ENCODE peak calls at places on chromosome X, in six cellular contexts. F, B, V, S, W and P are unnamed samples.
A peak's percentile ranks its signal among the peaks of the same experiment; 100 is the strongest.

GRCh38 chrX:16528620-16529019 is 121.3 kb upstream of the S100G start:
- DNase-seq in F (no peak), B (no peak), V (no peak), S (no peak), W (no peak), P (no peak)

GRCh38 chrX:107684956-107685385 is 56.7 kb downstream of the PRPS1 start:
- DNase-seq in F (peak; percentile 69), B (peak; percentile 72), V (peak; percentile 91), S (no peak), W (peak; percentile 62), P (peak; percentile 52)

GRCh38 chrX:40099046-40099968 is 1.5 kb upstream of the BCOR start:
- DNase-seq in F (no peak), B (peak; percentile 59), V (no peak), S (no peak), W (no peak), P (no peak)

GRCh38 chrX:15702488-15703371 is 35.3 kb upstream of the CA5B start:
- DNase-seq in F (no peak), B (no peak), V (no peak), S (no peak), W (no peak), P (no peak)

GRCh38 chrX:28847423-28847822 is 260.2 kb downstream of the IL1RAPL1 start:
- DNase-seq in F (no peak), B (no peak), V (no peak), S (no peak), W (peak; percentile 50), P (peak; percentile 1)

GRCh38 chrX:105662248-105662647 is 160.1 kb upstream of the NRK start:
- DNase-seq in F (no peak), B (no peak), V (no peak), S (no peak), W (no peak), P (peak; percentile 36)

GRCh38 chrX:80335062-80335830 is 85.0 kb upstream of the TENT5D start:
- DNase-seq in F (no peak), B (peak; percentile 62), V (peak; percentile 65), S (peak; percentile 17), W (no peak), P (peak; percentile 18)

GRCh38 chrX:78624884-78625283 is 34.2 kb downstream of the RTL3 start:
- DNase-seq in F (no peak), B (no peak), V (no peak), S (peak; percentile 28), W (no peak), P (peak; percentile 4)

GRCh38 chrX:119475389-119476101 is 7.3 kb downstream of the SLC25A5 start:
- DNase-seq in F (no peak), B (no peak), V (no peak), S (no peak), W (no peak), P (peak; percentile 46)

GRCh38 chrX:107704181-107704580 is 71.4 kb downstream of the TSC22D3 start:
- DNase-seq in F (no peak), B (no peak), V (no peak), S (no peak), W (no peak), P (no peak)

GRCh38 chrX:106302304-106302703 is 134.2 kb downstream of the PWWP3B start:
- DNase-seq in F (no peak), B (no peak), V (no peak), S (peak; percentile 1), W (peak; percentile 72), P (no peak)

GRCh38 chrX:66914082-66914481 is 275.2 kb upstream of the EDA2R start:
- DNase-seq in F (no peak), B (no peak), V (no peak), S (peak; percentile 1), W (no peak), P (no peak)

GRCh38 chrX:86013792-86014191 is 33.6 kb downstream of the CHM start:
- DNase-seq in F (no peak), B (no peak), V (no peak), S (no peak), W (no peak), P (no peak)

GRCh38 chrX:55006827-55007621 is 6.9 kb downstream of the APEX2 start:
- DNase-seq in F (no peak), B (no peak), V (no peak), S (no peak), W (no peak), P (no peak)

GRCh38 chrX:13014111-13015094 is 30.0 kb downstream of the FAM9C start:
- DNase-seq in F (peak; percentile 11), B (no peak), V (no peak), S (no peak), W (no peak), P (no peak)

GRCh38 chrX:46739736-46740135 is 19.2 kb downstream of the SLC9A7 start:
- DNase-seq in F (no peak), B (no peak), V (no peak), S (no peak), W (no peak), P (no peak)

GRCh38 chrX:138128025-138128671 is 562.2 kb downstream of the ZIC3 start:
- DNase-seq in F (peak; percentile 16), B (no peak), V (no peak), S (peak; percentile 30), W (peak; percentile 41), P (peak; percentile 1)

GRCh38 chrX:119479845-119480244 is 11.6 kb downstream of the SLC25A5 start:
- DNase-seq in F (no peak), B (no peak), V (no peak), S (no peak), W (no peak), P (no peak)

GRCh38 chrX:75156537-75156945 is 458 bp upstream of the ABCB7 start:
- DNase-seq in F (peak; percentile 15), B (no peak), V (no peak), S (peak; percentile 50), W (no peak), P (peak; percentile 58)

GRCh38 chrX:137032378-137032694 is 1.5 kb downstream of the GPR101 start:
- DNase-seq in F (no peak), B (no peak), V (no peak), S (no peak), W (no peak), P (no peak)

GRCh38 chrX:133495464-133496391 is 80.4 kb upstream of the GPC4 start:
- DNase-seq in F (no peak), B (peak; percentile 50), V (peak; percentile 29), S (peak; percentile 87), W (peak; percentile 67), P (peak; percentile 17)

GRCh38 chrX:7351946-7352345 is 204.0 kb upstream of the PUDP start:
- DNase-seq in F (no peak), B (no peak), V (no peak), S (no peak), W (peak; percentile 2), P (peak; percentile 34)

GRCh38 chrX:17440836-17441235 is 65.8 kb downstream of the NHS start:
- DNase-seq in F (no peak), B (no peak), V (no peak), S (no peak), W (no peak), P (no peak)

GRCh38 chrX:143306991-143307965 is 210.0 kb downstream of the SPANXN3 start:
- DNase-seq in F (no peak), B (no peak), V (no peak), S (no peak), W (no peak), P (no peak)

GRCh38 chrX:119272882-119273806 is 37.1 kb downstream of the PGRMC1 start:
- DNase-seq in F (no peak), B (peak; percentile 18), V (peak; percentile 28), S (peak; percentile 46), W (peak; percentile 40), P (peak; percentile 60)

GRCh38 chrX:110045988-110046387 is 43.1 kb downstream of the TMEM164 start:
- DNase-seq in F (no peak), B (no peak), V (no peak), S (no peak), W (no peak), P (peak; percentile 13)
- TF ChIP-seq CTCF in F (no peak), B (no peak), V (no peak), S (no peak), W (no peak), P (no peak)

GRCh38 chrX:11759461-11760311 is 1.6 kb downstream of the MSL3 start:
- DNase-seq in F (peak; percentile 62), B (peak; percentile 90), V (peak; percentile 82), S (peak; percentile 92), W (peak; percentile 91), P (peak; percentile 86)
- H3K4me3 ChIP-seq in F (peak overlapping the region; percentile 79), B (peak overlapping the region; percentile 22), V (peak overlapping the region; percentile 55), S (peak overlapping the region; percentile 82), W (peak overlapping the region; percentile 83), P (peak overlapping the region; percentile 68)

GRCh38 chrX:20527458-20528099 is 260.9 kb upstream of the RPS6KA3 start:
- DNase-seq in F (peak; percentile 12), B (peak; percentile 21), V (no peak), S (peak; percentile 31), W (peak; percentile 32), P (peak; percentile 30)
- TF ChIP-seq CTCF in F (peak; percentile 12), B (peak; percentile 45), V (peak; percentile 44), S (peak; percentile 55), W (peak; percentile 49), P (no peak)

GRCh38 chrX:48470110-48470832 is at the start of gene SLC38A5:
- DNase-seq in F (peak; percentile 76), B (no peak), V (no peak), S (no peak), W (no peak), P (no peak)

GRCh38 chrX:48470833-48471118 is 716 bp upstream of the SLC38A5 start:
- DNase-seq in F (no peak), B (no peak), V (no peak), S (no peak), W (no peak), P (no peak)

GRCh38 chrX:48467331-48467761 is 2.7 kb downstream of the SLC38A5 start:
- DNase-seq in F (peak; percentile 60), B (no peak), V (no peak), S (no peak), W (no peak), P (no peak)

GRCh38 chrX:48468247-48468671 is 1.8 kb downstream of the SLC38A5 start:
- DNase-seq in F (peak; percentile 77), B (no peak), V (peak; percentile 43), S (no peak), W (no peak), P (peak; percentile 21)

GRCh38 chrX:48468693-48469691 is 1.1 kb downstream of the SLC38A5 start:
- DNase-seq in F (peak; percentile 40), B (no peak), V (no peak), S (no peak), W (no peak), P (no peak)
- H3K4me3 ChIP-seq in F (peak overlapping the region; percentile 78), B (no peak overlapping the region), V (peak overlapping the region; percentile 29), S (peak overlapping the region; percentile 55), W (peak overlapping the region; percentile 23), P (no peak overlapping the region)

DNA sequence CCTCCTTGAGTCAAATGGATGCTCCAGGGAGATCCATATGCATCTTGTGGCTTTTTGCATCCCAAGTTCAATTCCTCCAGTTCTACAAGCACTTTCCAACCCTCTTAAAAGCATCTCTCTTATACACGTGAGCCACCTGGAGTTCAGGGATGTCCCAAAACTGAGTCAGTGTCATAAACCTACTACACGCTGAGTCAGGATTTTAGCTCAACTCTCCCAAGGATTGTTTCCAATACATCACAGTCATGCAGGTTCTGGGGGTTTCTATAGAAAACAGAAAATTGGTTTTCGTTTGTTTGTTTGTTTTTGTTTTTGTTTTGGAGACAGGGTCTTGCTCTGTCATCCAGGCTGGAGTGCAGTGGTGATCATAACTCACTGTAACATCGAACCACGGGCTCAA is 25.9 kb upstream of the ESX1 start:
- DNase-seq in F (no peak), B (no peak), V (no peak), S (no peak), W (no peak), P (no peak)
- TF ChIP-seq CTCF in F (no peak), B (no peak), V (no peak), S (no peak), W (no peak), P (no peak)